ENCODE peak calls at places on chromosomes 11 and 22, in seven cellular contexts. B is effector memory CD8-positive, alpha-beta T cell; O is SW 1271; H is NCI-H187; I is neural crest cell; C is GM19239; W is neural progenitor cell. P is an unnamed sample.

GRCh38 chr11:28420099-28420498 is 311.9 kb downstream of the METTL15 start:
- DNase-seq in B (no peak), O (no peak), H (no peak), I (no peak), C (no peak), W (no peak), P (no peak)

GRCh38 chr11:102950622-102951081 is 4.9 kb downstream of the MMP13 start:
- DNase-seq in B (no peak), O (no peak), H (no peak), I (no peak), C (no peak), W (no peak), P (no peak)

GRCh38 chr11:119422505-119423416 is at the start of gene THY1:
- DNase-seq in B (no peak), O (no peak), H (no peak), I (peak), C (no peak), W (peak), P (no peak)

GRCh38 chr22:41314821-41315220 is 13.5 kb downstream of the ZC3H7B start:
- DNase-seq in B (no peak), O (no peak), H (no peak), I (no peak), C (no peak), W (no peak), P (no peak)

GRCh38 chr11:73415854-73416615 is 39.8 kb downstream of the RELT start:
- DNase-seq in B (no peak), O (no peak), H (no peak), I (no peak), C (no peak), W (no peak), P (no peak)

GRCh38 chr11:2891901-2892214 is 6.3 kb upstream of the CDKN1C start:
- DNase-seq in B (no peak), O (no peak), H (no peak), I (no peak), C (no peak), W (no peak), P (no peak)

GRCh38 chr22:41963453-41964105 is 5.7 kb upstream of the SEPTIN3 start:
- DNase-seq in B (no peak), O (no peak), H (no peak), I (no peak), C (no peak), W (peak), P (no peak)

GRCh38 chr11:70490208-70490607 is 91.9 kb downstream of the CTTN start:
- DNase-seq in B (no peak), O (no peak), H (no peak), I (no peak), C (no peak), W (no peak), P (no peak)

GRCh38 chr22:31626427-31627150 is 35.4 kb downstream of the PISD start:
- DNase-seq in B (no peak), O (no peak), H (no peak), I (no peak), C (no peak), W (no peak), P (no peak)

GRCh38 chr22:45903355-45904149 is 73.4 kb downstream of the WNT7B start:
- DNase-seq in B (no peak), O (no peak), H (no peak), I (no peak), C (no peak), W (no peak), P (no peak)

GRCh38 chr11:36213050-36213840 is 76.0 kb downstream of the COMMD9 start:
- DNase-seq in B (no peak), O (no peak), H (no peak), I (no peak), C (no peak), W (peak), P (no peak)